ENCODE peak calls at places on chromosomes 11 and 22, in six cellular contexts. R is uterus, Z is Peyer's patch, F is HCT116, A is ovary, I is sigmoid colon. N is an unnamed sample. For H3K36me3, the result is how much of the 10 kb centered on the place peaks cover.

GRCh38 chr22:24129980-24130379 is 51.3 kb upstream of the SUSD2 start:
- DNase-seq in A (no peak), R (no peak), I (no peak), Z (no peak), F (no peak), N (no peak)

GRCh38 chr11:66277475-66278391 is at the start of gene CNIH2:
- DNase-seq in R (no peak), Z (peak), F (no peak), A (peak), I (no peak), N (no peak)

GRCh38 chr11:66762088-66762487 is 33.1 kb upstream of the SPTBN2 start:
- DNase-seq in F (no peak), Z (no peak), R (no peak), I (no peak), A (no peak), N (no peak)

GRCh38 chr11:96459751-96460150 is 69.9 kb downstream of the JRKL start:
- DNase-seq in A (no peak), I (no peak), Z (no peak), F (no peak), R (no peak), N (no peak)

GRCh38 chr11:75563978-75564552 is 2.0 kb downstream of the SERPINH1 start:
- DNase-seq in A (peak), F (no peak), Z (no peak), R (peak), I (peak), N (peak)

GRCh38 chr11:20112291-20113146 is 47.8 kb downstream of the DBX1 start:
- DNase-seq in A (peak), I (peak), Z (peak), F (peak), R (peak), N (peak)

GRCh38 chr11:116416852-116417251 is 355.9 kb downstream of the BUD13 start:
- DNase-seq in F (no peak), R (no peak), I (no peak), Z (no peak), A (no peak), N (no peak)

GRCh38 chr11:132058211-132058772 is 687.9 kb downstream of the NTM start:
- DNase-seq in A (no peak), I (no peak), F (no peak), Z (no peak), R (no peak), N (peak)

GRCh38 chr22:39094717-39095389 is 2.2 kb upstream of the APOBEC3H start:
- DNase-seq in I (no peak), Z (peak), R (no peak), A (no peak), F (no peak), N (no peak)

GRCh38 chr11:17384002-17384511 is 4.4 kb downstream of the KCNJ11 start:
- DNase-seq in I (peak), Z (peak), A (peak), R (peak), F (peak), N (peak)

GRCh38 chr11:128157423-128158298 is 429.7 kb downstream of the ETS1 start:
- DNase-seq in Z (peak), R (peak), I (no peak), A (no peak), F (peak), N (no peak)

GRCh38 chr11:45170484-45170883 is 24.0 kb downstream of the PRDM11 start:
- DNase-seq in A (no peak), R (no peak), Z (no peak), F (no peak), I (peak), N (no peak)

GRCh38 chr11:95337972-95338429 is 107.0 kb upstream of the SESN3 start:
- DNase-seq in F (no peak), R (no peak), Z (no peak), A (no peak), I (no peak), N (no peak)

GRCh38 chr22:27641049-27641790 is 160.3 kb downstream of the MN1 start:
- DNase-seq in F (no peak), A (peak), R (no peak), Z (no peak), I (no peak), N (no peak)

GRCh38 chr11:117143390-117143789 is 697 bp upstream of the PAFAH1B2 start:
- DNase-seq in Z (peak), A (peak), I (peak), F (no peak), R (peak), N (peak)

GRCh38 chr22:38239101-38239761 is 33.6 kb downstream of the TMEM184B start:
- DNase-seq in I (no peak), F (no peak), A (no peak), R (no peak), Z (no peak), N (no peak)

GRCh38 chr11:47189100-47189834 is 3.0 kb upstream of the PACSIN3 start:
- DNase-seq in R (no peak), Z (peak), F (no peak), A (no peak), I (no peak), N (no peak)

GRCh38 chr22:20807315-20807752 is 33.4 kb downstream of the SERPIND1 start:
- DNase-seq in F (peak), Z (no peak), R (no peak), I (no peak), A (no peak), N (no peak)

GRCh38 chr22:36026741-36027140 is 1.9 kb downstream of the RBFOX2 start:
- DNase-seq in Z (no peak), R (no peak), I (no peak), A (no peak), F (no peak), N (no peak)

GRCh38 chr22:46665751-46666280 is 45.6 kb downstream of the GRAMD4 start:
- DNase-seq in F (no peak), A (no peak), Z (no peak), R (no peak), I (no peak), N (no peak)
- H3K36me3 ChIP-seq in F (under half), A (under half), Z (under half), R (under half), I (under half), N (under half)

GRCh38 chr11:65057526-65057925 is 827 bp downstream of the NAALADL1 start:
- DNase-seq in A (no peak), I (no peak), F (no peak), R (no peak), Z (no peak), N (no peak)
- TF ChIP-seq POLR2A in A (no peak), I (no peak), F (no peak), R (no peak), Z (no peak), N (no peak)

GRCh38 chr11:72013765-72014711 is 15.3 kb downstream of the IL18BP start:
- DNase-seq in Z (no peak), I (no peak), R (no peak), F (no peak), A (peak), N (no peak)
- H3K36me3 ChIP-seq in Z (under half), I (half or more), R (under half), F (half or more), A (under half), N (half or more)

DNA sequence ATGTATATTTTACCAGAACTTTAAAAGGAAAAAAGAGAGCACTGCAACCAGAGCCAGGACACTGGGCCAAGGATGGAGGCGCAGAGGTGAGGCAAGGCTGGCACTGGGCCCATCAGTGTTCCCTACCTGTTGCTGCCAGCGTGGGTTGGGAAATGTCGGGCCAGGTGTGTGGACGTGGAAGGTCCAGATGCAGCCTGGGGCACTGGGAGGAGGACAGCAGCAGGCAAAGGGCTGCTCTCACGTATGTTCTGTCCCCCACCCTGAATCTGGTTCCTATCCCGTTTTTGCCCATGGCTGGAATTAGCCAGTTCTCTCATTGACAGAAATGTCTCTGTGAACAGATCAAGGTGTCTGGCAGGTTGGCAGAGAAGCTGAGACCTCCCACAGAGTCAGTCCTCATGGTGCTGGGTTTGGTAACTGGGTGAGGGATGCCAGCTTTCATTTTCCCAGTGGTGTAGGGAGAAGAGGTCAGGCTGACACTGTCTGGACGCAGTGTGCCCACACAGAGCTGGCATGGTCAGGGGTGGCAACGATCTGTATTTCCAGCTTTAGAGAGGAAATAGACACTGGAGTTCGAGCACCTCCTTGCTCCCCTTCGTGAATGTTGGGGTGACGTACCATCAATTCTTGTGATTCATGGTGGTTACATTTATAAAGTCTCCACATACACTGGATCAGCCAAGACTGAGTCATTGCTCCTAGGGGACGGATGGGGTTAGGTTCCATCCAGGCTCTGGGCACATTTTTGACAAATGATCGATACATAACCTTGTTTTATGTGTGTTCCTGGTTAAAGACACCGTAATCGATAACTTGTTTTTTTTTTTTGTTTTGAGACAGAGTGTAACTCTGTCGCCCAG is 4.3 kb upstream of the PNPLA3 start:
- DNase-seq in A (no peak), R (no peak), I (no peak), F (no peak), Z (no peak), N (no peak)
- TF ChIP-seq POLR2A in A (no peak), R (no peak), I (no peak), F (no peak), Z (no peak), N (no peak)

GRCh38 chr11:43401252-43401651 is 42.5 kb downstream of the TTC17 start:
- DNase-seq in I (no peak), R (no peak), Z (no peak), A (no peak), F (no peak), N (no peak)
- H3K36me3 ChIP-seq in I (under half), R (under half), Z (under half), A (under half), F (under half), N (half or more)

GRCh38 chr11:23398052-23398451 is 537.8 kb upstream of the CCDC179 start:
- DNase-seq in F (no peak), I (no peak), R (no peak), A (no peak), Z (no peak), N (no peak)
- TF ChIP-seq POLR2A in F (no peak), I (no peak), R (no peak), A (no peak), Z (no peak), N (no peak)

DNA sequence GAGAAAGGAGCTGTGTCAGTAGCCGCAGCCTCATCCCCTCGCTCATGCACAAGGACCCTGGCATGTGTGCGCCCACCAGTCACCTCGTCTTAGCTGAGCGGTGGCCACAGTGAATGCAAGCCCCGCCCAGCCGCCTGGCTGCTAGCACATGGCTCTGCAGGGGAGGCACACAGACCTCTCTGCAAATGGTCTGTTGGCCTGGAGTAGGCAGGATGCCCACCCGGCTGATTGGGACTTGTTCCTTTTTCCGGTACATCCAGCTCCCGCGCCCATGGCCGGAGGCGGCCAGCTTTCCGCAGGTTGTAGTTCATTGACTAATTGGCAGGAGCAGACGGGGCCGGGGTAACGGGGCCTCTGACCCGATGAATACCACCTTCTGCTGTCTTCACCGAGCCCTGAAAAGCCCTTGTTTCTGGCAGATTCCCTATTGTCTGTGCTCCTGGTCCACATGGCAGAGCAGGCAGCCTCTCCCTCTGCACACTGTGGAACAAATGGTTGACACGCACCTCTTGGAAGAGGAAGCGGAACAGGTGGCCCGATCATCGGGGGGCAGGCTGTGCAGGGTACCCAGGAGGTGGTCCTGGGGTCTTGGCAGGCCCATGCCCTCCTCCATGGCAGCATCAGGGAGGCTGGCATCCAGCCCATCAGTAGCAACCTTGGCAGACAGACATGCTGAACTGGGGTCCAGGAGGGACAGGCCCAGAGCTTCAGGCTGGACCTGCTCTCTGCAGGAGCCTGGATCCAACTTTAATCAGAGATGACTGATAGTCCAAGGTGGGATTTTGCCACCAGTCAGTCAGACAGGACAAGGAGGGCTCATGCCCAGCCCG is 1512.0 kb downstream of the BRD1 start:
- DNase-seq in A (peak), F (no peak), I (peak), Z (peak), R (no peak), N (no peak)
- H3K36me3 ChIP-seq in A (under half), F (under half), I (under half), Z (under half), R (under half), N (under half)